ENCODE peak calls at places on chromosomes 4 and X, in nine cellular contexts. One of them, this sample, is unnamed.

GRCh38 chr4:167101035-167101434 is 133.3 kb downstream of the SPOCK3 start:
- DNase-seq in GM23248: no peak
- DNase-seq in hepatocyte: no peak
- DNase-seq in MM.1S: no peak
- DNase-seq in OCI-LY7: no peak
- DNase-seq in HCT116: no peak
- DNase-seq in PC-3: no peak
- DNase-seq in GM23338: no peak
- DNase-seq in SK-N-SH: no peak
- DNase-seq in this sample: no peak

GRCh38 chr4:83536649-83537352 is 893 bp downstream of the GPAT3 start:
- DNase-seq in GM23248: peak; percentile 18
- DNase-seq in hepatocyte: no peak
- DNase-seq in MM.1S: no peak
- DNase-seq in OCI-LY7: no peak
- DNase-seq in HCT116: no peak
- DNase-seq in PC-3: no peak
- DNase-seq in GM23338: no peak
- DNase-seq in SK-N-SH: no peak
- DNase-seq in this sample: peak; percentile 21

GRCh38 chr4:24846716-24847115 is 51.3 kb downstream of the SOD3 start:
- DNase-seq in GM23248: no peak
- DNase-seq in hepatocyte: no peak
- DNase-seq in MM.1S: no peak
- DNase-seq in OCI-LY7: no peak
- DNase-seq in HCT116: no peak
- DNase-seq in PC-3: no peak
- DNase-seq in GM23338: no peak
- DNase-seq in SK-N-SH: no peak
- DNase-seq in this sample: no peak

GRCh38 chrX:133229361-133229760 is 11.2 kb upstream of the TFDP3 start:
- DNase-seq in GM23248: no peak
- DNase-seq in hepatocyte: peak; percentile 28
- DNase-seq in MM.1S: no peak
- DNase-seq in OCI-LY7: no peak
- DNase-seq in HCT116: peak; percentile 50
- DNase-seq in PC-3: peak; percentile 93
- DNase-seq in GM23338: no peak
- DNase-seq in SK-N-SH: no peak
- DNase-seq in this sample: no peak

GRCh38 chr4:1579834-1580686 is 104.1 kb downstream of the FAM53A start:
- DNase-seq in GM23248: peak; percentile 95
- DNase-seq in hepatocyte: peak; percentile 92
- DNase-seq in MM.1S: no peak
- DNase-seq in OCI-LY7: peak; percentile 91
- DNase-seq in HCT116: peak; percentile 54
- DNase-seq in PC-3: peak; percentile 88
- DNase-seq in GM23338: peak; percentile 96
- DNase-seq in SK-N-SH: peak; percentile 90
- DNase-seq in this sample: peak; percentile 90

GRCh38 chr4:41319553-41319952 is 62.8 kb downstream of the UCHL1 start:
- DNase-seq in GM23248: no peak
- DNase-seq in hepatocyte: peak; percentile 27
- DNase-seq in MM.1S: no peak
- DNase-seq in OCI-LY7: no peak
- DNase-seq in HCT116: peak; percentile 49
- DNase-seq in PC-3: peak; percentile 89
- DNase-seq in GM23338: no peak
- DNase-seq in SK-N-SH: no peak
- DNase-seq in this sample: no peak

GRCh38 chrX:151871244-151871643 is 41.4 kb upstream of the MAGEA4 start:
- DNase-seq in GM23248: peak; percentile 90
- DNase-seq in hepatocyte: no peak
- DNase-seq in MM.1S: no peak
- DNase-seq in OCI-LY7: no peak
- DNase-seq in HCT116: peak; percentile 38
- DNase-seq in PC-3: peak; percentile 55
- DNase-seq in GM23338: no peak
- DNase-seq in SK-N-SH: no peak
- DNase-seq in this sample: no peak

GRCh38 chr4:41134581-41134980 is 79.8 kb downstream of the APBB2 start:
- DNase-seq in GM23248: peak; percentile 29
- DNase-seq in hepatocyte: no peak
- DNase-seq in MM.1S: no peak
- DNase-seq in OCI-LY7: peak; percentile 15
- DNase-seq in HCT116: no peak
- DNase-seq in PC-3: no peak
- DNase-seq in GM23338: peak; percentile 60
- DNase-seq in SK-N-SH: no peak
- DNase-seq in this sample: no peak

GRCh38 chr4:133584714-133585113 is 435.6 kb downstream of the PCDH10 start:
- DNase-seq in GM23248: peak; percentile 1
- DNase-seq in hepatocyte: no peak
- DNase-seq in MM.1S: no peak
- DNase-seq in OCI-LY7: no peak
- DNase-seq in HCT116: no peak
- DNase-seq in PC-3: peak; percentile 8
- DNase-seq in GM23338: peak; percentile 66
- DNase-seq in SK-N-SH: peak; percentile 15
- DNase-seq in this sample: no peak

GRCh38 chr4:168353746-168354145 is 35.2 kb upstream of the DDX60 start:
- DNase-seq in GM23248: no peak
- DNase-seq in hepatocyte: no peak
- DNase-seq in MM.1S: no peak
- DNase-seq in OCI-LY7: no peak
- DNase-seq in HCT116: no peak
- DNase-seq in PC-3: peak; percentile 9
- DNase-seq in GM23338: no peak
- DNase-seq in SK-N-SH: no peak
- DNase-seq in this sample: no peak

GRCh38 chr4:152734015-152734698 is 45.4 kb downstream of the TIGD4 start:
- DNase-seq in GM23248: peak; percentile 8
- DNase-seq in hepatocyte: no peak
- DNase-seq in MM.1S: peak; percentile 62
- DNase-seq in OCI-LY7: no peak
- DNase-seq in HCT116: no peak
- DNase-seq in PC-3: no peak
- DNase-seq in GM23338: peak; percentile 11
- DNase-seq in SK-N-SH: no peak
- DNase-seq in this sample: no peak

GRCh38 chrX:71536285-71536684 is 3.4 kb downstream of the OGT start:
- DNase-seq in GM23248: peak; percentile 43
- DNase-seq in hepatocyte: no peak
- DNase-seq in MM.1S: peak; percentile 21
- DNase-seq in OCI-LY7: no peak
- DNase-seq in HCT116: no peak
- DNase-seq in PC-3: no peak
- DNase-seq in GM23338: no peak
- DNase-seq in SK-N-SH: no peak
- DNase-seq in this sample: no peak

GRCh38 chrX:102765217-102765616 is 44.7 kb downstream of the GPRASP3 start:
- DNase-seq in GM23248: peak; percentile 69
- DNase-seq in hepatocyte: no peak
- DNase-seq in MM.1S: no peak
- DNase-seq in OCI-LY7: no peak
- DNase-seq in HCT116: no peak
- DNase-seq in PC-3: peak; percentile 85
- DNase-seq in GM23338: no peak
- DNase-seq in SK-N-SH: no peak
- DNase-seq in this sample: no peak

GRCh38 chr4:122122083-122122482 is 30.0 kb upstream of the BLTP1 start:
- DNase-seq in GM23248: no peak
- DNase-seq in hepatocyte: no peak
- DNase-seq in MM.1S: no peak
- DNase-seq in OCI-LY7: no peak
- DNase-seq in HCT116: no peak
- DNase-seq in PC-3: no peak
- DNase-seq in GM23338: no peak
- DNase-seq in SK-N-SH: no peak
- DNase-seq in this sample: no peak

GRCh38 chr4:167031534-167032156 is 202.6 kb downstream of the SPOCK3 start:
- DNase-seq in GM23248: no peak
- DNase-seq in hepatocyte: no peak
- DNase-seq in MM.1S: no peak
- DNase-seq in OCI-LY7: no peak
- DNase-seq in HCT116: no peak
- DNase-seq in PC-3: peak; percentile 63
- DNase-seq in GM23338: no peak
- DNase-seq in SK-N-SH: no peak
- DNase-seq in this sample: no peak

GRCh38 chrX:109590176-109590575 is 34.8 kb downstream of the KCNE5 start:
- DNase-seq in GM23248: no peak
- DNase-seq in hepatocyte: no peak
- DNase-seq in MM.1S: no peak
- DNase-seq in OCI-LY7: no peak
- DNase-seq in HCT116: no peak
- DNase-seq in PC-3: no peak
- DNase-seq in GM23338: no peak
- DNase-seq in SK-N-SH: no peak
- DNase-seq in this sample: no peak

GRCh38 chr4:176360446-176360845 is 40.7 kb downstream of the SPCS3 start:
- DNase-seq in GM23248: peak; percentile 65
- DNase-seq in hepatocyte: no peak
- DNase-seq in MM.1S: no peak
- DNase-seq in OCI-LY7: no peak
- DNase-seq in HCT116: no peak
- DNase-seq in PC-3: peak; percentile 5
- DNase-seq in GM23338: no peak
- DNase-seq in SK-N-SH: no peak
- DNase-seq in this sample: no peak

GRCh38 chr4:183337833-183338232 is 15.6 kb upstream of the CLDN24 start:
- DNase-seq in GM23248: no peak
- DNase-seq in hepatocyte: no peak
- DNase-seq in MM.1S: no peak
- DNase-seq in OCI-LY7: no peak
- DNase-seq in HCT116: no peak
- DNase-seq in PC-3: no peak
- DNase-seq in GM23338: no peak
- DNase-seq in SK-N-SH: no peak
- DNase-seq in this sample: no peak

GRCh38 chr4:66766557-66766956 is 778.7 kb downstream of the CENPC start:
- DNase-seq in GM23248: no peak
- DNase-seq in hepatocyte: no peak
- DNase-seq in MM.1S: no peak
- DNase-seq in OCI-LY7: no peak
- DNase-seq in HCT116: no peak
- DNase-seq in PC-3: no peak
- DNase-seq in GM23338: no peak
- DNase-seq in SK-N-SH: no peak
- DNase-seq in this sample: peak; percentile 27

GRCh38 chrX:6067600-6067999 is 161.1 kb downstream of the NLGN4X start:
- DNase-seq in GM23248: no peak
- DNase-seq in hepatocyte: no peak
- DNase-seq in MM.1S: no peak
- DNase-seq in OCI-LY7: no peak
- DNase-seq in HCT116: no peak
- DNase-seq in PC-3: peak; percentile 1
- DNase-seq in GM23338: no peak
- DNase-seq in SK-N-SH: no peak
- DNase-seq in this sample: no peak
- TF ChIP-seq EZH2phosphoT487 in GM23248: no peak
- TF ChIP-seq EZH2phosphoT487 in hepatocyte: no peak
- TF ChIP-seq EZH2phosphoT487 in MM.1S: no peak
- TF ChIP-seq EZH2phosphoT487 in OCI-LY7: no peak
- TF ChIP-seq EZH2phosphoT487 in HCT116: no peak
- TF ChIP-seq EZH2phosphoT487 in PC-3: no peak
- TF ChIP-seq EZH2phosphoT487 in GM23338: no peak
- TF ChIP-seq EZH2phosphoT487 in SK-N-SH: no peak
- TF ChIP-seq EZH2phosphoT487 in this sample: no peak

GRCh38 chrX:17547658-17548057 is 172.7 kb downstream of the NHS start:
- DNase-seq in GM23248: peak; percentile 75
- DNase-seq in hepatocyte: peak; percentile 72
- DNase-seq in MM.1S: peak; percentile 55
- DNase-seq in OCI-LY7: no peak
- DNase-seq in HCT116: peak; percentile 39
- DNase-seq in PC-3: peak; percentile 90
- DNase-seq in GM23338: no peak
- DNase-seq in SK-N-SH: no peak
- DNase-seq in this sample: no peak
- TF ChIP-seq EZH2phosphoT487 in GM23248: no peak
- TF ChIP-seq EZH2phosphoT487 in hepatocyte: no peak
- TF ChIP-seq EZH2phosphoT487 in MM.1S: no peak
- TF ChIP-seq EZH2phosphoT487 in OCI-LY7: no peak
- TF ChIP-seq EZH2phosphoT487 in HCT116: no peak
- TF ChIP-seq EZH2phosphoT487 in PC-3: no peak
- TF ChIP-seq EZH2phosphoT487 in GM23338: no peak
- TF ChIP-seq EZH2phosphoT487 in SK-N-SH: no peak
- TF ChIP-seq EZH2phosphoT487 in this sample: no peak

DNA sequence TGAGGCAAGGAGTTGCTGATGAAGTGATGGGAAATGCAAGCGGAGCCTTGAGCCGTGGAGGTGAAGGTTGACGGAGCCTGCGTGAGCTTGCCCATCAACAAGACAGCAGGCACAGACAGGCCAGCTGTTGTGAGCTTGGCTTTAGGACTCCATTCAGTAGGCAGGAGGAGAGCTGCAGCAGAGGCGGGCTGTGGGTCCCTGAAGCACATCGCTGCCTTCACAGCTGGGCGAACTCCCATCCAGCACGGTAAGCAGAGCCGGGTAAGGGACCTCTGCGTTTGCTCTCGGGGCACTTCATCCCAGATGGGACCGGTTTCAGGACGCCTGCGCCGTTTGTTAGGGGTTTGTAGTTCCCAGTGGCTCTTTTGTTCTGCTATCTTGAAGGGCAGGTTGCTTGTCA is 54.8 kb upstream of the CLDN34 start:
- DNase-seq in GM23248: peak; percentile 26
- DNase-seq in hepatocyte: no peak
- DNase-seq in MM.1S: no peak
- DNase-seq in OCI-LY7: no peak
- DNase-seq in HCT116: no peak
- DNase-seq in PC-3: no peak
- DNase-seq in GM23338: peak; percentile 51
- DNase-seq in SK-N-SH: peak; percentile 64
- DNase-seq in this sample: peak; percentile 73
- TF ChIP-seq EZH2phosphoT487 in GM23248: no peak
- TF ChIP-seq EZH2phosphoT487 in hepatocyte: no peak
- TF ChIP-seq EZH2phosphoT487 in MM.1S: no peak
- TF ChIP-seq EZH2phosphoT487 in OCI-LY7: no peak
- TF ChIP-seq EZH2phosphoT487 in HCT116: no peak
- TF ChIP-seq EZH2phosphoT487 in PC-3: no peak
- TF ChIP-seq EZH2phosphoT487 in GM23338: no peak
- TF ChIP-seq EZH2phosphoT487 in SK-N-SH: no peak
- TF ChIP-seq EZH2phosphoT487 in this sample: no peak

DNA sequence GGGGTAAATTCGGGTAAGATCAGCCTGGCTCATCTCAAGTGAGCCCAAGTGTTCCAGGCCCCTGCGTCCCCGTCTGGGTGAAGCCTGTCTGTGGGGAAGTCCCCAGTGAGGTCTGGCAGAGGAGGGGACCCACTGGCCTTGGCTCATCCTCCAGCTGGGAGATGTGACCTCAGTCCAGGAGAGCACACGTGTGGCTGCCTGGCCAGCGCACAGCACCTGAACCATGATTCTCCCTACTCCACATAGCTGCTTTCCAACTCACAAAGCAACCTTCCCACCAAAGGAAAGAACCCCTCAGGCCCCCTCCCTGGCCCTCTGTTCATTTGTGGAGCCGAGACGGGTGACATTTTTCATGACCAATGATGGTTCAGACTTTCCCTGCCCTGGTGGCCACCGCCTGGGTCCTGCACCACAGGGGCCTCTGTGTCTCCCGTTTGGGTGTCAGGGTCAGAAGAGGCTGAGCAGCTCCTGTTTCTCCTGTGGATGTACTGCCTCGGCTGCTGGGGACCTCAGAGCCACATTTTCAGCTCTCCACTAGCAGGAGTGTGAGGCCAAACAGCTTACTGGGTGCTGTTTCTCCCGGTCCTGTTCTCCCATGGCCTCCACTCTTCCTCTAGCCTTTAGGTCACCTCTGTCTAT is 111.4 kb downstream of the CPZ start:
- DNase-seq in GM23248: no peak
- DNase-seq in hepatocyte: no peak
- DNase-seq in MM.1S: no peak
- DNase-seq in OCI-LY7: no peak
- DNase-seq in HCT116: no peak
- DNase-seq in PC-3: no peak
- DNase-seq in GM23338: no peak
- DNase-seq in SK-N-SH: no peak
- DNase-seq in this sample: no peak
- TF ChIP-seq EZH2phosphoT487 in GM23248: no peak
- TF ChIP-seq EZH2phosphoT487 in hepatocyte: no peak
- TF ChIP-seq EZH2phosphoT487 in MM.1S: no peak
- TF ChIP-seq EZH2phosphoT487 in OCI-LY7: no peak
- TF ChIP-seq EZH2phosphoT487 in HCT116: no peak
- TF ChIP-seq EZH2phosphoT487 in PC-3: no peak
- TF ChIP-seq EZH2phosphoT487 in GM23338: no peak
- TF ChIP-seq EZH2phosphoT487 in SK-N-SH: no peak
- TF ChIP-seq EZH2phosphoT487 in this sample: no peak

This sample was measured in neural progenitor cell.